ENCODE peak calls at places on chromosome 12, in six cellular contexts. U is left ventricle myocardium superior; Z is Peyer's patch; W is stimulated activated CD8-positive, alpha-beta memory T cell treated with anti-CD3 and anti-CD28 coated beads, Interleukin-12 subunit alpha, Interleukin-12 subunit beta, amount 100 ng/mL, for 1 hour; D is RPMI8226; K is neural progenitor cell. B is an unnamed sample.

GRCh38 chr12:131139363-131140068 is 185.8 kb downstream of the ADGRD1 start:
- DNase-seq in U (no peak), Z (no peak), W (no peak), D (no peak), K (no peak), B (no peak)

GRCh38 chr12:100820314-100820713 is 25.7 kb downstream of the ANO4 start:
- DNase-seq in U (no peak), Z (no peak), W (no peak), D (no peak), K (no peak), B (no peak)

GRCh38 chr12:93060666-93061413 is 131.7 kb upstream of the EEA1 start:
- DNase-seq in U (no peak), Z (no peak), W (no peak), D (peak), K (no peak), B (no peak)

GRCh38 chr12:93704122-93704521 is 26.9 kb downstream of the CRADD start:
- DNase-seq in U (no peak), Z (no peak), W (no peak), D (no peak), K (no peak), B (no peak)

GRCh38 chr12:56645201-56645716 is 525 bp downstream of the ATP5F1B start:
- DNase-seq in U (no peak), Z (no peak), W (no peak), D (peak), K (peak), B (no peak)

GRCh38 chr12:85642810-85643209 is 193.4 kb downstream of the RASSF9 start:
- DNase-seq in U (no peak), Z (no peak), W (no peak), D (no peak), K (peak), B (no peak)

GRCh38 chr12:104958946-104959841 is 1.1 kb upstream of the SLC41A2 start:
- DNase-seq in U (no peak), Z (no peak), W (no peak), D (peak), K (no peak), B (no peak)

GRCh38 chr12:129337413-129337812 is 484.1 kb downstream of the GLT1D1 start:
- DNase-seq in U (peak), Z (no peak), W (no peak), D (no peak), K (no peak), B (no peak)

GRCh38 chr12:124160102-124160501 is 134.8 kb upstream of the RFLNA start:
- DNase-seq in U (no peak), Z (no peak), W (no peak), D (no peak), K (peak), B (no peak)

GRCh38 chr12:116053479-116054195 is 223.9 kb downstream of the MED13L start:
- DNase-seq in U (no peak), Z (no peak), W (no peak), D (no peak), K (no peak), B (no peak)

GRCh38 chr12:25107920-25108319 is 87.0 kb downstream of the DNAI7 start:
- DNase-seq in U (no peak), Z (no peak), W (no peak), D (no peak), K (no peak), B (no peak)

GRCh38 chr12:122203301-122203967 is at the start of gene B3GNT4:
- DNase-seq in U (peak), Z (peak), W (peak), D (peak), K (peak), B (peak)

GRCh38 chr12:1830981-1831930 is 10.9 kb downstream of the LRTM2 start:
- DNase-seq in U (peak), Z (no peak), W (no peak), D (peak), K (peak), B (no peak)

GRCh38 chr12:5280091-5280490 is 151.8 kb upstream of the NTF3 start:
- DNase-seq in U (no peak), Z (no peak), W (no peak), D (no peak), K (no peak), B (no peak)

GRCh38 chr12:100576311-100577036 is 3.0 kb downstream of the GAS2L3 start:
- DNase-seq in U (no peak), Z (no peak), W (no peak), D (no peak), K (no peak), B (no peak)

GRCh38 chr12:123089125-123089524 is 61.8 kb downstream of the PITPNM2 start:
- DNase-seq in U (no peak), Z (no peak), W (no peak), D (no peak), K (no peak), B (no peak)

GRCh38 chr12:132287391-132288238 is 41.8 kb downstream of the GALNT9 start:
- DNase-seq in U (peak), Z (no peak), W (no peak), D (no peak), K (no peak), B (no peak)

GRCh38 chr12:111103583-111103982 is 183.2 kb upstream of the MYL2 start:
- DNase-seq in U (no peak), Z (no peak), W (no peak), D (no peak), K (no peak), B (no peak)

GRCh38 chr12:27052176-27052575 is 29.8 kb downstream of the MED21 start:
- DNase-seq in U (no peak), Z (no peak), W (no peak), D (no peak), K (no peak), B (no peak)

GRCh38 chr12:2291182-2291832 is 238.5 kb downstream of the CACNA1C start:
- DNase-seq in U (no peak), Z (no peak), W (peak), D (peak), K (peak), B (peak)

GRCh38 chr12:57528831-57529555 is 6.4 kb downstream of the MBD6 start:
- DNase-seq in U (no peak), Z (no peak), W (no peak), D (no peak), K (no peak), B (no peak)

GRCh38 chr12:75177997-75178396 is 31.6 kb downstream of the KCNC2 start:
- DNase-seq in U (no peak), Z (no peak), W (no peak), D (no peak), K (no peak), B (no peak)

GRCh38 chr12:106213721-106214121 is 34.1 kb downstream of the CKAP4 start:
- DNase-seq in U (no peak), Z (no peak), W (no peak), D (no peak), K (no peak), B (no peak)

GRCh38 chr12:109870648-109871047 is 9.7 kb downstream of the GLTP start:
- DNase-seq in U (no peak), Z (no peak), W (no peak), D (no peak), K (no peak), B (peak)

GRCh38 chr12:28710882-28711281 is 438.2 kb upstream of the FAR2 start:
- DNase-seq in U (no peak), Z (no peak), W (no peak), D (no peak), K (no peak), B (no peak)

GRCh38 chr12:93031028-93031427 is 101.9 kb upstream of the EEA1 start:
- DNase-seq in U (no peak), Z (no peak), W (no peak), D (no peak), K (no peak), B (no peak)

GRCh38 chr12:123094349-123095073 is 56.4 kb downstream of the PITPNM2 start:
- DNase-seq in U (peak), Z (no peak), W (no peak), D (no peak), K (no peak), B (no peak)

GRCh38 chr12:16606936-16607335 is 974 bp upstream of the LMO3 start:
- DNase-seq in U (peak), Z (no peak), W (no peak), D (no peak), K (peak), B (no peak)

GRCh38 chr12:52126050-52126604 is 46.6 kb downstream of the SMIM41 start:
- DNase-seq in U (no peak), Z (no peak), W (no peak), D (no peak), K (no peak), B (peak)

GRCh38 chr12:50232771-50233209 is 50.5 kb downstream of the LIMA1 start:
- DNase-seq in U (no peak), Z (no peak), W (no peak), D (no peak), K (no peak), B (no peak)

GRCh38 chr12:53300187-53300586 is 692 bp downstream of the MYG1 start:
- DNase-seq in U (no peak), Z (no peak), W (no peak), D (peak), K (no peak), B (no peak)

GRCh38 chr12:22729898-22730443 is 105.0 kb downstream of the ETNK1 start:
- DNase-seq in U (no peak), Z (no peak), W (no peak), D (no peak), K (no peak), B (no peak)

GRCh38 chr12:104596128-104596799 is 139.5 kb downstream of the CHST11 start:
- DNase-seq in U (peak), Z (no peak), W (no peak), D (no peak), K (no peak), B (no peak)

GRCh38 chr12:103109861-103110260 is 152.4 kb downstream of the ASCL1 start:
- DNase-seq in U (no peak), Z (no peak), W (no peak), D (no peak), K (no peak), B (no peak)

GRCh38 chr12:116384629-116385485 is 107.4 kb upstream of the MED13L start:
- DNase-seq in U (no peak), Z (no peak), W (no peak), D (peak), K (no peak), B (no peak)

GRCh38 chr12:50032516-50033316 is 7.4 kb upstream of the RACGAP1 start:
- DNase-seq in U (no peak), Z (no peak), W (no peak), D (no peak), K (peak), B (peak)

GRCh38 chr12:80053048-80053790 is 46.1 kb upstream of the OTOGL start:
- DNase-seq in U (peak), Z (no peak), W (no peak), D (peak), K (no peak), B (no peak)

GRCh38 chr12:120847392-120848157 is 56.6 kb downstream of the SPPL3 start:
- DNase-seq in U (no peak), Z (no peak), W (no peak), D (peak), K (no peak), B (no peak)

GRCh38 chr12:109630815-109631214 is 57.2 kb downstream of the MVK start:
- DNase-seq in U (no peak), Z (no peak), W (no peak), D (no peak), K (no peak), B (no peak)